ENCODE peak calls at places on chromosomes 4 and X, in four cellular contexts. T is astrocyte, J is NCI-H1092, D is HCT116. U is an unnamed sample.

GRCh38 chr4:110130578-110131358 is 67.6 kb downstream of the ELOVL6 start:
- DNase-seq in J (no peak), T (no peak), D (no peak), U (no peak)

GRCh38 chrX:13647709-13648212 is 5.2 kb upstream of the TCEANC start:
- DNase-seq in D (peak), T (peak), J (peak), U (no peak)

GRCh38 chr4:156374069-156374468 is 420.4 kb upstream of the CTSO start:
- DNase-seq in J (no peak), T (no peak), D (no peak), U (no peak)

GRCh38 chrX:40544343-40545250 is 36.2 kb upstream of the ATP6AP2 start:
- DNase-seq in D (no peak), T (no peak), J (no peak), U (no peak)

GRCh38 chr4:87414806-87415205 is 7.6 kb upstream of the NUDT9 start:
- DNase-seq in D (no peak), J (no peak), T (no peak), U (no peak)

GRCh38 chr4:80136238-80136637 is 61.1 kb upstream of the PRDM8 start:
- DNase-seq in T (no peak), J (no peak), D (no peak), U (no peak)

GRCh38 chrX:19715711-19716638 is 171.4 kb downstream of the SH3KBP1 start:
- DNase-seq in J (peak), D (no peak), T (no peak), U (no peak)

GRCh38 chr4:135497563-135498152 is 1296.1 kb upstream of the PABPC4L start:
- DNase-seq in D (no peak), T (no peak), J (no peak), U (no peak)

GRCh38 chr4:26611879-26612278 is 28.0 kb downstream of the TBC1D19 start:
- DNase-seq in J (no peak), D (no peak), T (no peak), U (no peak)